ENCODE peak calls at places on chromosomes 5 and 9, in seven cellular contexts. I is foreskin fibroblast, V is heart right ventricle, H is progenitor cell of endocrine pancreas, F is tibial artery, N is HCT116, O is fibroblast of lung. Y is an unnamed sample.

GRCh38 chr5:141814064-141814982 is 63.9 kb downstream of the PCDH1 start:
- DNase-seq in F (no peak), O (no peak), H (peak; percentile 55), N (peak; percentile 36), I (no peak), V (peak; percentile 55), Y (peak; percentile 76)

GRCh38 chr5:168699002-168699401 is 119.8 kb upstream of the PANK3 start:
- DNase-seq in F (peak; percentile 32), H (no peak), O (peak; percentile 43), I (no peak), N (no peak), V (peak; percentile 55), Y (no peak)

GRCh38 chr9:34379334-34380033 is 2.8 kb upstream of the MYORG start:
- DNase-seq in O (peak; percentile 56), H (peak; percentile 81), F (peak; percentile 89), N (peak; percentile 77), V (peak; percentile 90), I (peak; percentile 70), Y (peak; percentile 90)

GRCh38 chr5:177085985-177086917 is at the start of gene FGFR4:
- DNase-seq in I (peak; percentile 42), N (peak; percentile 78), O (peak; percentile 40), H (no peak), F (no peak), V (peak; percentile 36), Y (peak; percentile 91)

GRCh38 chr9:112810696-112811490 is 60.3 kb downstream of the SNX30 start:
- DNase-seq in I (no peak), F (no peak), N (no peak), V (no peak), H (no peak), O (no peak), Y (no peak)

GRCh38 chr5:69035665-69036064 is 58.1 kb upstream of the SLC30A5 start:
- DNase-seq in H (no peak), I (no peak), O (no peak), V (no peak), F (no peak), N (no peak), Y (no peak)

GRCh38 chr9:137191691-137192447 is 3.4 kb downstream of the SSNA1 start:
- DNase-seq in V (no peak), H (no peak), N (no peak), I (no peak), F (no peak), O (no peak), Y (no peak)

GRCh38 chr9:108869092-108869725 is 7.1 kb downstream of the ACTL7A start:
- DNase-seq in O (peak; percentile 61), H (no peak), I (peak; percentile 57), N (peak; percentile 4), F (no peak), V (no peak), Y (no peak)

GRCh38 chr9:86807577-86807976 is 139.7 kb downstream of the GAS1 start:
- DNase-seq in F (no peak), O (peak; percentile 56), H (no peak), V (peak; percentile 9), N (no peak), I (no peak), Y (no peak)

GRCh38 chr5:127373858-127374491 is 83.4 kb downstream of the MEGF10 start:
- DNase-seq in H (no peak), F (no peak), V (no peak), O (no peak), N (no peak), I (no peak), Y (no peak)

GRCh38 chr5:31898246-31898645 is 259.3 kb downstream of the PDZD2 start:
- DNase-seq in N (no peak), V (no peak), I (no peak), O (no peak), H (no peak), F (no peak), Y (no peak)

GRCh38 chr5:33850100-33850594 is 41.6 kb downstream of the ADAMTS12 start:
- DNase-seq in N (no peak), H (no peak), O (peak; percentile 86), F (no peak), V (no peak), I (peak; percentile 76), Y (peak; percentile 78)

GRCh38 chr9:128921881-128922763 is 1.3 kb downstream of the PHYHD1 start:
- DNase-seq in I (peak; percentile 60), F (peak; percentile 38), H (peak; percentile 50), N (no peak), O (peak; percentile 33), V (peak; percentile 64), Y (peak; percentile 58)

GRCh38 chr9:127706836-127707241 is at the start of gene CFAP157:
- DNase-seq in V (no peak), F (no peak), O (no peak), H (no peak), I (no peak), N (no peak), Y (no peak)

GRCh38 chr5:134510970-134511795 is 14.3 kb upstream of the JADE2 start:
- DNase-seq in V (no peak), N (no peak), I (peak; percentile 29), F (no peak), H (peak; percentile 17), O (peak; percentile 83), Y (no peak)

DNA sequence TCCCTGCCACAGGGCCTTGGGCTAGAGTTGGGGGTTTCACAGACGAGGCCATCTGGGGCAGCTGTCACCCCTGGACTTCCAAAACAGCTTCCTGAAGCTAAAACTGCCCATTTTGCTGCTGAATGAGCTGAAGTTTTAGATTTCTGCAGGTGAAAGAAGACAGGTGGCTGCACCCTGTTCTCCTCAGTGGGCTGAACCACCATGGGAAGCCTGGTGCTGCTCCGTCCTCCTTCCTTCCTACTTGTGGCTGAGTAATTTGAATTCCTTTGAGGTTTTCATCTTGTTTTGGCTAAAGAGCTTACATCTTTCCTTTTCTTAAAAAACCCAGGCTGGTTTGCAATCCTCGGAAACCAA is 5.3 kb downstream of the NKD2 start:
- DNase-seq in V (no peak), F (no peak), H (no peak), O (no peak), I (no peak), N (no peak), Y (no peak)
- TF ChIP-seq CTCF in V (no peak), F (no peak), H (no peak), O (no peak), I (no peak), N (no peak), Y (no peak)

GRCh38 chr5:57306359-57306758 is 132.5 kb downstream of the GPBP1 start:
- DNase-seq in H (no peak), I (no peak), O (no peak), N (no peak), V (no peak), F (no peak), Y (no peak)

GRCh38 chr5:57302164-57302563 is 128.3 kb downstream of the GPBP1 start:
- DNase-seq in O (peak; percentile 60), V (no peak), F (no peak), N (peak; percentile 93), I (peak; percentile 16), H (no peak), Y (no peak)

GRCh38 chr5:57302643-57303042 is 128.8 kb downstream of the GPBP1 start:
- DNase-seq in N (no peak), F (no peak), V (no peak), O (peak; percentile 63), H (no peak), I (no peak), Y (no peak)

GRCh38 chr5:57304931-57305330 is 131.1 kb downstream of the GPBP1 start:
- DNase-seq in V (no peak), F (no peak), N (no peak), O (no peak), I (no peak), H (no peak), Y (no peak)

DNA sequence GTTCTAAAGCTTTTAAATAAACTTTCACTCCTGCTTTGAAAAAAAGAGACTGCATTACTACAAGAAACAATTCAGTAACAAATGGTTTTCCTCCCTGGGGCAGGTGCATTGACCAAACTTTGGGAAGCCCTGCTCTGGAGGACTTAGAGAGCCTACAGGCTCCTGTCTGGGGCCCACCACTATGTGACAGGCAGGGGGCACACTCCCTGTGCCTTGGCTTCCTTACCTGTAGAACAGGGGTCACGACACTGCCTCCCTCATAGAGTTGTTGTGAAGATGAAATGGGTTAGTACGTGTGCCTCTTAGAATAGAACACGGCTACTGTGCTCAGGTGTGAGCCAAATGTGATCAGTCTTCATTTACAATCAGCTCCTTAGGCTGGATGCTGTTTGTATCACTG is 130.1 kb downstream of the GPBP1 start:
- DNase-seq in I (no peak), F (no peak), V (no peak), H (no peak), O (no peak), N (no peak), Y (no peak)
- TF ChIP-seq CTCF in I (no peak), F (no peak), V (no peak), H (peak; percentile 24), O (no peak), N (peak; percentile 4), Y (no peak)

GRCh38 chr5:16918156-16918555 is 17.9 kb downstream of the MYO10 start:
- DNase-seq in F (no peak), I (no peak), O (no peak), N (no peak), V (no peak), H (no peak), Y (no peak)

GRCh38 chr5:16916262-16916878 is 19.7 kb downstream of the MYO10 start:
- DNase-seq in F (no peak), O (peak; percentile 98), V (no peak), I (peak; percentile 85), N (peak; percentile 82), H (no peak), Y (no peak)

GRCh38 chr5:16920109-16920816 is 15.8 kb downstream of the MYO10 start:
- DNase-seq in I (no peak), H (no peak), F (no peak), O (no peak), V (no peak), N (no peak), Y (no peak)

GRCh38 chr5:16921246-16921645 is 14.8 kb downstream of the MYO10 start:
- DNase-seq in N (no peak), I (no peak), F (no peak), H (no peak), V (no peak), O (peak; percentile 66), Y (no peak)

DNA sequence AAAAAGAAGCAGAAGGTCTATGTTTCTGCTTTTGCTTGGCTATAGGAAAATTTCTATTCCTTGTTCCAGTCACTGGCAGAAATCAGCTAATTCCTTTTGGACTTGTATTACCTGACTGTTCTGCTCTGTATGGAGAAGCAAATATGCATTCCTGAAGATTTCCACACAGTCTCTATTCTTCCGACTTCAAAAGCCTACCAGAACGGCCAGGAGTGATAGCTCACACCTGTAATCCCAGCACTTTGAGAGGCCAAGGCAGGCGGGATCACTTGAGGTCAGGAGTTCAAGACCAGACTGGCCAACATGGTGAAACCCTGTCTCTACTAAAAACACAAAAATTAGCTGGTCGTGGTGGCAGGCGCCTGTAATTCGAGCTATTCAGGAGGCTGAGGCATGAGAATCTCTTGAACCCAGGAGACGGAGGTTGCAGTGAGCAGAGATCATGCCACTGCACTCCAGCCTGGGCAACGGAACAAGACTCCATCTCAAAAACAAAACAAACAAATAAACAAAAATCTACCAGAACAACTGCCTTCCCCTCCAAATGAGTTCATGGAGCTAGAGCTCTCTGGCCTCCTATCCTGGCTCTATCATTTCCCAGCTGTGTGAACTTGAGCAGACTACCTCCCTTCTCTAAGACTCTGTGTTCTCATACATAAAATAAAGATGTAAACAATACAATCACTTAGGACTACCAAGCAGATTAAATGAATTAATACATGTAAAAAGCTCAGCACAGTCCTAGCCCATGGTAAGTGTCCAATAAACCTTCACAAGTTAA is 17.0 kb downstream of the MYO10 start:
- DNase-seq in I (no peak), F (no peak), N (no peak), H (no peak), O (no peak), V (no peak), Y (no peak)
- TF ChIP-seq CTCF in I (no peak), F (no peak), N (no peak), H (no peak), O (no peak), V (no peak), Y (no peak)

GRCh38 chr5:39411051-39411450 is 13.7 kb downstream of the DAB2 start:
- DNase-seq in O (peak; percentile 76), I (peak; percentile 61), F (no peak), H (no peak), V (no peak), N (no peak), Y (no peak)
- TF ChIP-seq CTCF in O (no peak), I (no peak), F (no peak), H (no peak), V (no peak), N (no peak), Y (no peak)

Y was measured in GM10248.